ENCODE peak calls at places on chromosomes 2 and 18, in five cellular contexts. F, I, A, U and G are unnamed samples.

GRCh38 chr2:202023198-202023903 is 10.3 kb upstream of the FZD7 start:
- DNase-seq in F (no peak), I (no peak), A (no peak), U (no peak), G (no peak)

GRCh38 chr2:223383315-223383714 is 218.8 kb downstream of the SCG2 start:
- DNase-seq in F (no peak), I (no peak), A (peak), U (no peak), G (no peak)

GRCh38 chr2:99380376-99381010 is 43.3 kb downstream of the EIF5B start:
- DNase-seq in F (no peak), I (no peak), A (no peak), U (no peak), G (no peak)

GRCh38 chr2:191001032-191001431 is 12.9 kb downstream of the STAT1 start:
- DNase-seq in F (no peak), I (no peak), A (no peak), U (no peak), G (no peak)

GRCh38 chr2:84223191-84223590 is 235.9 kb downstream of the SUCLG1 start:
- DNase-seq in F (no peak), I (no peak), A (peak), U (no peak), G (no peak)

GRCh38 chr2:109521751-109522374 is 91.9 kb downstream of the SEPTIN10 start:
- DNase-seq in F (no peak), I (no peak), A (no peak), U (no peak), G (no peak)

GRCh38 chr18:56314396-56314795 is 324.0 kb downstream of the TXNL1 start:
- DNase-seq in F (peak), I (no peak), A (peak), U (no peak), G (no peak)

GRCh38 chr2:125471963-125472362 is 1184.0 kb upstream of the GYPC start:
- DNase-seq in F (peak), I (no peak), A (peak), U (peak), G (peak)

GRCh38 chr2:47195149-47195548 is 40.0 kb upstream of the STPG4 start:
- DNase-seq in F (peak), I (no peak), A (no peak), U (no peak), G (no peak)

GRCh38 chr2:145820651-145821050 is 1300.7 kb upstream of the ZEB2 start:
- DNase-seq in F (no peak), I (no peak), A (no peak), U (no peak), G (no peak)
- H3K4me2 ChIP-seq in F (no peak), I (no peak), A (no peak), U (no peak), G (no peak)

GRCh38 chr18:433960-434359 is 66.5 kb downstream of the COLEC12 start:
- DNase-seq in F (no peak), I (no peak), A (peak), U (no peak), G (no peak)
- TF ChIP-seq RCOR1 in F (no peak), I (no peak), A (no peak), U (no peak), G (no peak)

DNA sequence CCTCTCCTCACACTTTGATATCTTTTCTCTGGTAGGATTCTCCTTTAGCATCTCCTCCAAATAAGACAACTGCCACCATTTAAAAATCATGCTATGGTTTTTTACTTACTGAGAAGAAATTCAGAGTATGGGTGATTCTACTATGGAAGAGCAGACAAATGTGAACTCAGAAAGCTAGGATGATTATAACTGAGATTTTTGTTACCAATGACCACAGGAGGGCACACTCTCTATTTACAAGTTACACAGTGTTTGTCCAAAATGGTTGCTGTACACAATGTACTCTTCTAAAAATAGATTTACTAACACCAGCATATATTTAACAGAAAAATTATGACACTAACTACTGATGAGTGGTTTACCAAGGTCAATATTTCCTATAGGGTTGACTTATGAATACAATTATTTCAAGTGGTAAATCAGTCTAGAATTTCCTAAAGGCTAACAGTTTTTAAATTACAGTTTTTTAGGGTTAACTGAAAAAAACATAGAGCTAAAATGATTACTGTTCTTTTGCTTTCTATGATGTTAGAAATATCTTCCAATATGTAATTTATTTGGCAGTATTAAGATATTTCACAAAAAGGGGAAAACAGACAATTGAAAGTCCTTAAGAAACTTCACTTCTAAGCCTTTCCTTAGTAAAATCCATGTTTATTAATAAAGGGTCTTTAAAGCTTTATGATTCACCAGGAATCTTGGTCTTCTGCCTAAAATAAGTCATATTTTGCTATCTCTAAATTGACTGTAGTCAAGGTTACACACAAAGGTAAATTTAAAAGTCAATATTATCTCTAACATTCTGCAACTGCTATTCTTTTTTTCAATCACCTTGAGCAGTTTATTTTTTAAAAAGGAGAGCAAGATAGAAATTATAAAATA is 57.2 kb downstream of the MAP4K3 start:
- DNase-seq in F (peak), I (peak), A (peak), U (peak), G (peak)
- H3K4me2 ChIP-seq in F (peak), I (no peak), A (no peak), U (no peak), G (no peak)

GRCh38 chr18:8411492-8411891 is 197.7 kb upstream of the RAB12 start:
- DNase-seq in F (peak), I (no peak), A (no peak), U (no peak), G (no peak)

GRCh38 chr18:8412117-8412516 is 197.1 kb upstream of the RAB12 start:
- DNase-seq in F (no peak), I (no peak), A (no peak), U (no peak), G (no peak)

GRCh38 chr18:8413189-8413588 is 196.0 kb upstream of the RAB12 start:
- DNase-seq in F (no peak), I (no peak), A (no peak), U (no peak), G (no peak)

GRCh38 chr18:8413751-8414150 is 195.5 kb upstream of the RAB12 start:
- DNase-seq in F (no peak), I (no peak), A (no peak), U (no peak), G (no peak)

GRCh38 chr18:8416212-8417019 is 192.8 kb upstream of the RAB12 start:
- DNase-seq in F (no peak), I (no peak), A (peak), U (no peak), G (no peak)
- TF ChIP-seq RCOR1 in F (no peak), I (no peak), A (no peak), U (no peak), G (no peak)

DNA sequence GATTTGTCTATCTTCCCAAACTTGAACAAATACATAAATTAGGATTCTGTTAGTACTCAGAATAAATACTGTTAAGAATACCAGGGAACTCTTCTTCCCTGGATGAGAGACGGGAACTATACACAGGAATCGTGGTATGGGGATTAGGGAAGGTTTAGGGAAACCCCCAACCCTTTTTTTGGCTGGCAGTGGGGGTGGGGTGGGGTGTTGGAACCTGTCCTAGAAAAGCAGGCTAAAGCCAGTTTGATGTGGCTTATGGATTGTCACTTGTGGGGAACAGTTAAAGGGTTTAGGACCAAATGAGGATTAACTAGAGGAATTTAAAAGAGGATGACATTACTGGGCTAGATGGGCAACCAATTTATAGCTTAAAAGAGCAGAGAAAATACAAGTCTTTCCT is 1.8 kb downstream of the SLC4A10 start:
- DNase-seq in F (no peak), I (no peak), A (no peak), U (no peak), G (no peak)
- H3K4me2 ChIP-seq in F (no peak), I (no peak), A (no peak), U (no peak), G (no peak)